ENCODE peak calls at places on chromosome 16, in four cellular contexts. G, K, E and S are unnamed samples.
A peak's percentile ranks its signal among the peaks of the same experiment; 100 is the strongest.

GRCh38 chr16:59543641-59544040 is 809.5 kb upstream of the GOT2 start:
- DNase-seq in G (no peak), K (peak; percentile 78), E (no peak), S (no peak)

GRCh38 chr16:71345031-71345430 is 13.5 kb upstream of the CALB2 start:
- DNase-seq in G (no peak), K (no peak), E (peak; percentile 44), S (peak; percentile 30)

GRCh38 chr16:12461201-12461600 is 342.5 kb downstream of the CPPED1 start:
- DNase-seq in G (no peak), K (peak; percentile 10), E (no peak), S (no peak)

GRCh38 chr16:10954903-10955302 is 10.5 kb downstream of the CLEC16A start:
- DNase-seq in G (no peak), K (no peak), E (no peak), S (no peak)

GRCh38 chr16:72242757-72243156 is 70.8 kb upstream of the PMFBP1 start:
- DNase-seq in G (no peak), K (no peak), E (no peak), S (no peak)

GRCh38 chr16:65121870-65122723 is at the start of gene CDH11:
- DNase-seq in G (no peak), K (peak; percentile 82), E (peak; percentile 88), S (peak; percentile 81)

GRCh38 chr16:75219088-75219487 is 300 bp downstream of the CTRB1 start:
- DNase-seq in G (no peak), K (no peak), E (no peak), S (no peak)

GRCh38 chr16:72836181-72836580 is 211.7 kb downstream of the ZFHX3 start:
- DNase-seq in G (no peak), K (no peak), E (no peak), S (no peak)

GRCh38 chr16:17467923-17468540 is 2.7 kb downstream of the XYLT1 start:
- DNase-seq in G (no peak), K (peak; percentile 69), E (peak; percentile 59), S (peak; percentile 85)

GRCh38 chr16:10598157-10598556 is 17.8 kb upstream of the EMP2 start:
- DNase-seq in G (no peak), K (no peak), E (no peak), S (no peak)

GRCh38 chr16:80924372-80924978 is 82.2 kb downstream of the CMC2 start:
- DNase-seq in G (peak; percentile 27), K (peak; percentile 43), E (peak; percentile 46), S (peak; percentile 82)

GRCh38 chr16:69763557-69763942 is 1.4 kb downstream of the WWP2 start:
- DNase-seq in G (no peak), K (no peak), E (no peak), S (no peak)

GRCh38 chr16:56606688-56607618 is 1.4 kb upstream of the MT2A start:
- DNase-seq in G (peak; percentile 55), K (peak; percentile 100), E (no peak), S (peak; percentile 84)

GRCh38 chr16:68458101-68458500 is 9.8 kb upstream of the SMPD3 start:
- DNase-seq in G (peak; percentile 87), K (no peak), E (no peak), S (no peak)

GRCh38 chr16:84774810-84775209 is 45.0 kb upstream of the CRISPLD2 start:
- DNase-seq in G (peak; percentile 20), K (peak; percentile 98), E (no peak), S (no peak)

GRCh38 chr16:49763826-49764225 is 92.1 kb downstream of the ZNF423 start:
- DNase-seq in G (no peak), K (no peak), E (no peak), S (no peak)
- H2BK5ac ChIP-seq in G (no peak overlapping the region), K (no peak overlapping the region), E (no peak overlapping the region), S (no peak overlapping the region)

DNA sequence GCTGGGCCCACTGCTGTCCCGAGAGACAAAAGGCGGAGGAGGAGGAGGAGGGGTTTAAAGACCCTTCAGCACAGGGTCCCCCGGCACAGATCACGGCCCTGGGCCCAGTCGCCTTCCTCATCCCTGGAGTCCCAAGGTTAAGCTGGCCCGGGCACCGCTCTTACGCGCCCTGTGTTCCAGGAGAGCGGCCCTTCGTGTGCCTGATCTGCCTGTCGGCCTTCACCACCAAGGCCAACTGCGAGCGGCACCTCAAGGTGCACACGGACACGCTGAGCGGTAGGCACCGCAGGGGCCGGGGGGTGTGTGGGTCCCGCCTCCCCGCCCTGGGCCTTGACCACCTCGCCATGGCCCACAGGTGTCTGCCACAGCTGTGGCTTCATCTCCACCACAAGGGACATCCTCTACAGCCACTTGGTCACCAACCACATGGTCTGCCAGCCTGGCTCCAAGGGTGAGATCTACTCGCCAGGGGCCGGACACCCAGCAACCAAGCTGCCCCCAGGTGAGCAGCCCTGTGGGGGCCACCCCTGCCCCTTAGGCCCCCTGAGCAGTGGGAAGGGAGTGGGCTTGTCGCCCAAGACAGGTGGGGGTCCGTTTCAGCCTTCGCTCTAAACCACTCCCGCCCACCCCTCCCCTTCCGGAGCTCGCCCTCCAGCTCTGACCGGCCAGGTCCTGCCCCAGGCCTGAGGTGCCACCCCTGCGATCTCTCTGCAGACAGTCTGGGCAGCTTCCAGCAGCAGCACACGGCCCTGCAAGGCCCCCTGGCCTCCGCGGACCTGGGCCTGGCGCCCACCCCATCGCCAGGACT is 37.6 kb upstream of the ZC3H18 start:
- DNase-seq in G (no peak), K (no peak), E (no peak), S (no peak)
- H3K4me3 ChIP-seq in G (no peak overlapping the region), K (no peak overlapping the region), E (no peak overlapping the region), S (no peak overlapping the region)

GRCh38 chr16:14308357-14308723 is 237.2 kb downstream of the MRTFB start:
- DNase-seq in G (peak; percentile 15), K (no peak), E (no peak), S (no peak)
- H2BK5ac ChIP-seq in G (peak overlapping the region; percentile 62), K (no peak overlapping the region), E (peak overlapping the region; percentile 4), S (no peak overlapping the region)

GRCh38 chr16:28210264-28210663 is 1.5 kb downstream of the XPO6 start:
- DNase-seq in G (no peak), K (no peak), E (no peak), S (no peak)
- H3K4me3 ChIP-seq in G (no peak overlapping the region), K (peak overlapping the region; percentile 66), E (peak overlapping the region; percentile 65), S (no peak overlapping the region)

GRCh38 chr16:25914357-25914962 is 222.7 kb downstream of the HS3ST4 start:
- DNase-seq in G (no peak), K (no peak), E (no peak), S (peak; percentile 49)
- H2BK5ac ChIP-seq in G (no peak overlapping the region), K (peak overlapping the region; percentile 78), E (no peak overlapping the region), S (no peak overlapping the region)

GRCh38 chr16:87602821-87603683 is 744 bp downstream of the JPH3 start:
- DNase-seq in G (no peak), K (no peak), E (peak; percentile 49), S (peak; percentile 55)

GRCh38 chr16:87602005-87602790 is at the start of gene JPH3:
- DNase-seq in G (no peak), K (no peak), E (peak; percentile 54), S (peak; percentile 61)

GRCh38 chr16:87607223-87607622 is 4.9 kb downstream of the JPH3 start:
- DNase-seq in G (no peak), K (no peak), E (no peak), S (no peak)

GRCh38 chr16:87603684-87604571 is 1.6 kb downstream of the JPH3 start:
- DNase-seq in G (no peak), K (no peak), E (no peak), S (peak; percentile 46)

DNA sequence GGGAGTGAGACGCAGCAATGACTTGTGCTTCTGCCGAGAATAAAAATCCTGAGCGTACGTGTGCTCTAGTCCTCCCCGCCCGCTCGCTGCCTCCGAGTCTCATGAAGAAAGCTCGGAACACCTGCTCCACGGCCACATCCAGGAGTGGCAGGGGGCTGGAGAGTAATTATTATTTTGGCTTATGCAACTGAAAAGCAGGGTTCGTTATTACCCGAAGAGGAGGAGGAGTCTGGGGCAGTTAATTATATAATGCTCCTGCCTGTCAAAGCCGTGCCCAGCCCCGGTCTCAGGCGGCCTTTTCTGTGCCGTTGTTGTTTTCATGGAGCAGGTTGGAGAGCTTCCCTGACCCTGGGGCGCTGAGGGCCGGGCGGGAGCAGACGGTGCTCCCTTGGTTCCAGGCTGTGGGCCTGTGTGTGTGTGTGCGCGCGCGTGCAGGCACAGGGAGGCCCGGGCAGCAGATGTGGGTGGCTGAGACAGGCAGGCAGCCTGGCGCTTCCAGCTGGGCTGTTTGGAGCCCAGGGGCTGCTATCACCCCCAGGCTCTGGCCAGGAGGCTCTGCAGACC is 2.3 kb downstream of the JPH3 start:
- DNase-seq in G (no peak), K (no peak), E (no peak), S (no peak)
- H3K4me3 ChIP-seq in G (no peak overlapping the region), K (no peak overlapping the region), E (no peak overlapping the region), S (no peak overlapping the region)

DNA sequence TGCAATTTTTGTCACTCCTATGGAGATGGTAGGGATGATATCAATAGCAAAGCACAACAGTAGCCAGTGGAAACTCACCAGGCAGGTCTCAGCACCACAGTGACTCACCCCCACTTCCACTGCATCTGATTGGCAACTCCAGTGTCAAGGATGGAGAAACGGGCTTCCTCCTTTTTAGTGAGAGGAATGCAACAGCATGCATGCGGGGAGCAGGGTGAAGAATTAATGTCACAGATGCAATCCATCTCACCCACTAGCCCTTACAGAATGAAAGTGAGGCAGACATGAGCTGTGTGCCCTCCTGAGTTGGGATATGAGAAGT is 467.0 kb upstream of the C16orf82 start:
- DNase-seq in G (peak; percentile 7), K (no peak), E (no peak), S (peak; percentile 76)
- H2BK5ac ChIP-seq in G (no peak overlapping the region), K (no peak overlapping the region), E (no peak overlapping the region), S (no peak overlapping the region)

GRCh38 chr16:3074860-3075545 is 9.6 kb downstream of the IL32 start:
- DNase-seq in G (no peak), K (no peak), E (no peak), S (no peak)

GRCh38 chr16:3068486-3068885 is 3.0 kb downstream of the IL32 start:
- DNase-seq in G (no peak), K (no peak), E (no peak), S (no peak)

GRCh38 chr16:3073448-3073847 is 8.0 kb downstream of the IL32 start:
- DNase-seq in G (no peak), K (no peak), E (no peak), S (no peak)

GRCh38 chr16:3070608-3071111 is 5.2 kb downstream of the IL32 start:
- DNase-seq in G (no peak), K (no peak), E (no peak), S (no peak)

DNA sequence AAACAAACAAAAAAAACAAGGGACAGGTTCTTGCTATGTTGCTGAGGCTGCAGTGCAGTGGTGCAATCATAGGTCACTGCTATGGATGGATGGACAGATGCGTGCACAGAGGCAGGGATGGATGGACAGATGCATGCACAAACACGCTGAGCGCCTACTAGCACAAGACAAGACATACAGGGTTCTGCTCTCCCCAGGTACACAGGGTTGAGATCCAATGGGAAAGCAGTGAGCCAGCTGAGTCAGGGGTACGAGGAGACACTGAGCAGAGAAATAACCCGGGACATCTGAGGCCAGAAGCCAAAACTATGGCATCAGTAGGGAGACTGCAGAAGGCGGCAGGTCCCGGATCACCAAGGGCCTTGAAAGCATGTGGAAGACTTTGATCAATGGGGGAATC is 6.2 kb downstream of the IL32 start:
- DNase-seq in G (no peak), K (no peak), E (no peak), S (no peak)
- H3K4me3 ChIP-seq in G (peak overlapping the region; percentile 47), K (no peak overlapping the region), E (no peak overlapping the region), S (no peak overlapping the region)

DNA sequence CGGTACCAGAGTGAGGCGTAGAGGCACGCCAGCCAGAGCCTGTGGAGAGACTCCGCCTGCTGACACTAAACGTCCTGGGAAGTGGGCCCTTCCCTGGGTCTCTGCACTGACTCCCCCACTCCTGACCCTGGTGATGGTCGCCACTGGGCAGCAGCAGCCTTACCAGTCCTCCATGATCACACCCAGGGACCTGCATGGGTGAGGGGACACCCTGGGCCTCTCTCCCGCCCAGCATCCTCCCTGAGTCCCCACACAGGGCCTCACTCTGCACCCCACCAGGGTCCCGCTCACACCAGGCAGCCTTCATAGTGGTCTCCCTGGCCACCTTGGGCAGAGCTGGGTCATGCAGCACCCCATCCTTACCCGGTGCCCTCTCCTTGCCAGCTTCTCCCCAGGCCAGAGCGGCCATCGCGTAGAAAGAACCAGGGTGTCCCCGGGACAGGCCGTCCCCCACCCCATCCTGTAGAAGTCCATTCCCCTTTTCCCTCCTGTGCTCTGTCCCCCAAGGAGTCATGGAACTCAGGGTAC is 10.7 kb downstream of the RGS11 start:
- DNase-seq in G (no peak), K (no peak), E (no peak), S (no peak)
- H2BK5ac ChIP-seq in G (no peak overlapping the region), K (no peak overlapping the region), E (no peak overlapping the region), S (no peak overlapping the region)